ENCODE peak calls at places on chromosomes 6 and 20, in four cellular contexts. One of them, this sample, is unnamed.

GRCh38 chr6:109263873-109264700 is 118.2 kb downstream of the CD164 start:
- DNase-seq in cardiac fibroblast: no peak
- DNase-seq in AG09309: no peak
- DNase-seq in heart left ventricle: no peak
- DNase-seq in this sample: no peak

GRCh38 chr6:64224819-64225218 is 589.2 kb downstream of the PHF3 start:
- DNase-seq in cardiac fibroblast: peak
- DNase-seq in AG09309: no peak
- DNase-seq in heart left ventricle: no peak
- DNase-seq in this sample: no peak

GRCh38 chr6:141551318-141551717 is 581.4 kb upstream of the GJE1 start:
- DNase-seq in cardiac fibroblast: peak
- DNase-seq in AG09309: no peak
- DNase-seq in heart left ventricle: no peak
- DNase-seq in this sample: no peak

GRCh38 chr6:34044945-34045595 is 100.8 kb downstream of the GRM4 start:
- DNase-seq in cardiac fibroblast: no peak
- DNase-seq in AG09309: no peak
- DNase-seq in heart left ventricle: no peak
- DNase-seq in this sample: no peak

GRCh38 chr6:122676146-122676545 is 65.9 kb downstream of the PKIB start:
- DNase-seq in cardiac fibroblast: no peak
- DNase-seq in AG09309: no peak
- DNase-seq in heart left ventricle: no peak
- DNase-seq in this sample: no peak

GRCh38 chr6:100415780-100416179 is 48.9 kb downstream of the SIM1 start:
- DNase-seq in cardiac fibroblast: no peak
- DNase-seq in AG09309: no peak
- DNase-seq in heart left ventricle: no peak
- DNase-seq in this sample: no peak

GRCh38 chr6:57106990-57107389 is 17.0 kb downstream of the ZNF451 start:
- DNase-seq in cardiac fibroblast: no peak
- DNase-seq in AG09309: no peak
- DNase-seq in heart left ventricle: no peak
- DNase-seq in this sample: no peak

GRCh38 chr6:10411131-10411914 is 3.6 kb downstream of the TFAP2A start:
- DNase-seq in cardiac fibroblast: no peak
- DNase-seq in AG09309: no peak
- DNase-seq in heart left ventricle: no peak
- DNase-seq in this sample: no peak

GRCh38 chr6:55925292-55925691 is 49.9 kb upstream of the BMP5 start:
- DNase-seq in cardiac fibroblast: peak
- DNase-seq in AG09309: peak
- DNase-seq in heart left ventricle: no peak
- DNase-seq in this sample: no peak

GRCh38 chr20:5863040-5863811 is 87.1 kb downstream of the TRMT6 start:
- DNase-seq in cardiac fibroblast: peak
- DNase-seq in AG09309: peak
- DNase-seq in heart left ventricle: no peak
- DNase-seq in this sample: peak

GRCh38 chr6:52103661-52104060 is 16.2 kb upstream of the PKHD1 start:
- DNase-seq in cardiac fibroblast: no peak
- DNase-seq in AG09309: no peak
- DNase-seq in heart left ventricle: no peak
- DNase-seq in this sample: no peak

GRCh38 chr6:169848946-169849345 is 97.5 kb downstream of the ERMARD start:
- DNase-seq in cardiac fibroblast: no peak
- DNase-seq in AG09309: no peak
- DNase-seq in heart left ventricle: peak
- DNase-seq in this sample: no peak

GRCh38 chr6:35483892-35484645 is 12.8 kb downstream of the TEAD3 start:
- DNase-seq in cardiac fibroblast: no peak
- DNase-seq in AG09309: no peak
- DNase-seq in heart left ventricle: no peak
- DNase-seq in this sample: no peak

GRCh38 chr6:28794175-28795002 is 129.4 kb downstream of the TRIM27 start:
- DNase-seq in cardiac fibroblast: peak
- DNase-seq in AG09309: no peak
- DNase-seq in heart left ventricle: no peak
- DNase-seq in this sample: no peak

GRCh38 chr20:50588034-50588736 is 78.0 kb downstream of the PTPN1 start:
- DNase-seq in cardiac fibroblast: peak
- DNase-seq in AG09309: no peak
- DNase-seq in heart left ventricle: peak
- DNase-seq in this sample: peak

GRCh38 chr6:114739656-114740055 is 396.8 kb upstream of the HS3ST5 start:
- DNase-seq in cardiac fibroblast: no peak
- DNase-seq in AG09309: no peak
- DNase-seq in heart left ventricle: no peak
- DNase-seq in this sample: no peak

GRCh38 chr6:25446815-25447569 is 167.8 kb downstream of the CARMIL1 start:
- DNase-seq in cardiac fibroblast: no peak
- DNase-seq in AG09309: no peak
- DNase-seq in heart left ventricle: no peak
- DNase-seq in this sample: no peak

GRCh38 chr6:13528232-13528631 is 40.8 kb upstream of the GFOD1 start:
- DNase-seq in cardiac fibroblast: peak
- DNase-seq in AG09309: no peak
- DNase-seq in heart left ventricle: no peak
- DNase-seq in this sample: no peak
- TF ChIP-seq CTCF in cardiac fibroblast: no peak
- TF ChIP-seq CTCF in AG09309: no peak
- TF ChIP-seq CTCF in heart left ventricle: peak
- TF ChIP-seq CTCF in this sample: peak

GRCh38 chr20:55353206-55353605 is 652.1 kb downstream of the CBLN4 start:
- DNase-seq in cardiac fibroblast: no peak
- DNase-seq in AG09309: no peak
- DNase-seq in heart left ventricle: no peak
- DNase-seq in this sample: no peak
- TF ChIP-seq CTCF in cardiac fibroblast: no peak
- TF ChIP-seq CTCF in AG09309: no peak
- TF ChIP-seq CTCF in heart left ventricle: no peak
- TF ChIP-seq CTCF in this sample: no peak

GRCh38 chr6:134741193-134741521 is 208.7 kb downstream of the ALDH8A1 start:
- DNase-seq in cardiac fibroblast: no peak
- DNase-seq in AG09309: no peak
- DNase-seq in heart left ventricle: no peak
- DNase-seq in this sample: no peak
- TF ChIP-seq CTCF in cardiac fibroblast: peak
- TF ChIP-seq CTCF in AG09309: no peak
- TF ChIP-seq CTCF in heart left ventricle: no peak
- TF ChIP-seq CTCF in this sample: peak

GRCh38 chr6:45901777-45902650 is 113.6 kb downstream of the CLIC5 start:
- DNase-seq in cardiac fibroblast: no peak
- DNase-seq in AG09309: no peak
- DNase-seq in heart left ventricle: no peak
- DNase-seq in this sample: no peak
- TF ChIP-seq CTCF in cardiac fibroblast: no peak
- TF ChIP-seq CTCF in AG09309: no peak
- TF ChIP-seq CTCF in heart left ventricle: no peak
- TF ChIP-seq CTCF in this sample: no peak

GRCh38 chr6:5214570-5215052 is 46.1 kb downstream of the LYRM4 start:
- DNase-seq in cardiac fibroblast: peak
- DNase-seq in AG09309: no peak
- DNase-seq in heart left ventricle: no peak
- DNase-seq in this sample: peak
- TF ChIP-seq CTCF in cardiac fibroblast: peak
- TF ChIP-seq CTCF in AG09309: peak
- TF ChIP-seq CTCF in heart left ventricle: peak
- TF ChIP-seq CTCF in this sample: peak

DNA sequence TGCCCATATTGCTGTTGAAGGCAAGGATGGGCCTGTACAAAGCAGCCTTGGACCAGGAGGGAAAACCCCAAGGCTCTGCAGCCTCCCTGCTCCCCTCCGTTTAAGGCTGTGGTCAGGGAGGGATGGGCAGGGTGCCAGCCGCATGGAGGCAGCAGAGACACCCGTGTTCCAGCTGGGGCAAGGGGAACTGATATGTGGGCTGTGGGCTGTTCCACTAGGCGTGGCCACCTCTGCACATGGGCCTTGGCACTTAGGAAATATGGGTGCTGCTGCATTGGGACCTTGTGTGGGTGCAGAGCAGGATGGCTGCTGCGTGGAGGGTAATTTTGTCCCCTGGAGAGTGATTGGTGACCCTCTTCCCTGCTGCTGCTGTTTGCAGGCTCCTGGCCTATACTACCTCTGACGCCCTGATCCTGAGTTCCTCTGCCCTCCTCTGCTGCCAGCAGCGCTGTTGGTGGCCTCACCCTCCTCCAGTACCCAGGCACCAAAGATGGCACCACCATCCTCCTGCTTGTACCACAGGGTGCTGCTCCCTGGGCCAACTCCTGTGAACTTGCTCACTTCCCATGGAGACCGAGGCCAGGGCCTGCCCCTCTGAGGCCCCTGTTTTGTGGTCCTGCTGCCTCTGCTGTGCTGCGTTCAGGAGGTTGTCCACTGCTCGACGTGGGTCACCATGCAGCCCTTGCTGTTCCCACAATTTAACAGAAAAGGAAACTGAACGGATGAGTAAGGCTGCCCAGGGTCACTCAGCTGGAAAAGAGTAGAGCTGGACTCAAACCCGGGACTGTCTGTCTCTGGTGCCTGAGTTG is 35.3 kb downstream of the PANK2 start:
- DNase-seq in cardiac fibroblast: no peak
- DNase-seq in AG09309: no peak
- DNase-seq in heart left ventricle: peak
- DNase-seq in this sample: peak
- TF ChIP-seq CTCF in cardiac fibroblast: no peak
- TF ChIP-seq CTCF in AG09309: no peak
- TF ChIP-seq CTCF in heart left ventricle: no peak
- TF ChIP-seq CTCF in this sample: no peak

DNA sequence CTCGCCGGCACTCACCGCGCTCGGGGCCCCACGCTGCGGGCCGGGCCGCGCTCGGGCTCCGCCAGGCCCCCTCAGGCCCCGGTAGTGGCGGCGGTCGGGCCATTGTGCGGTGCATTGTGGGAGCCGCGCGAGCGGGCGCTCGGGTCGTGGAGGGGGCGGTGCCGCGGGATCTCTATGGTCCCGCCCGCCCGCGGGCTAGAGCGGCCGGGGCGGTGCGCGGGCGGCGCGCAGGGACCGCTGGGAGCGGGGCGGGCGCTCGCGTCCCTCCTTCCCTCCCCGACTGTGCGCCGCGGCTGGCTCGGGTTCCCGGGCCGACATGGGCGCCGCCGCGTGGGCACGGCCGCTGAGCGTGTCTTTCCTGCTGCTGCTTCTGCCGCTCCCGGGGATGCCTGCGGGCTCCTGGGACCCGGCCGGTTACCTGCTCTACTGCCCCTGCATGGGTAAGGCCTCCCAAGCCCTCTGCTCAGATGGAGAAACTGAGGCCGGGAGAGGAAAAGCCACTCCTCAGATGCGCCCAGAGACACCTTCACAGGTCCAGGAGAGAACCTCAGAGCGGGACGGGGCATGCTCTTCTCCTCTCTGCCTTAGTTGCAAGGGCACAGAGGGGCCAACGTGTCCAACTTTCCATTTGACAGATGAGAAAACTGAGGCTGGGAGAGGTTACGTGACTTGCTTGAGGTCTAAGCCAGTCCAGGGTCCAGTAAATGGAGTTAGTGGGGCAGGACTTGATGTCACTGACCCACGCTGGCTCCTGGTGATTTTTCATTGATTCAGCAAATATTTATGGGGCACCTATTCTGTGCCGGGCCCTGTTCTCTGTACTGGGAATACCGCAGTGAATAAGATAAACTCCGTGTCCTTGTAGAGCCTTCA is at the start of the genes PLAGL2 and POFUT1:
- DNase-seq in cardiac fibroblast: peak
- DNase-seq in AG09309: peak
- DNase-seq in heart left ventricle: peak
- DNase-seq in this sample: peak
- TF ChIP-seq CTCF in cardiac fibroblast: no peak
- TF ChIP-seq CTCF in AG09309: peak
- TF ChIP-seq CTCF in heart left ventricle: no peak
- TF ChIP-seq CTCF in this sample: no peak

DNA sequence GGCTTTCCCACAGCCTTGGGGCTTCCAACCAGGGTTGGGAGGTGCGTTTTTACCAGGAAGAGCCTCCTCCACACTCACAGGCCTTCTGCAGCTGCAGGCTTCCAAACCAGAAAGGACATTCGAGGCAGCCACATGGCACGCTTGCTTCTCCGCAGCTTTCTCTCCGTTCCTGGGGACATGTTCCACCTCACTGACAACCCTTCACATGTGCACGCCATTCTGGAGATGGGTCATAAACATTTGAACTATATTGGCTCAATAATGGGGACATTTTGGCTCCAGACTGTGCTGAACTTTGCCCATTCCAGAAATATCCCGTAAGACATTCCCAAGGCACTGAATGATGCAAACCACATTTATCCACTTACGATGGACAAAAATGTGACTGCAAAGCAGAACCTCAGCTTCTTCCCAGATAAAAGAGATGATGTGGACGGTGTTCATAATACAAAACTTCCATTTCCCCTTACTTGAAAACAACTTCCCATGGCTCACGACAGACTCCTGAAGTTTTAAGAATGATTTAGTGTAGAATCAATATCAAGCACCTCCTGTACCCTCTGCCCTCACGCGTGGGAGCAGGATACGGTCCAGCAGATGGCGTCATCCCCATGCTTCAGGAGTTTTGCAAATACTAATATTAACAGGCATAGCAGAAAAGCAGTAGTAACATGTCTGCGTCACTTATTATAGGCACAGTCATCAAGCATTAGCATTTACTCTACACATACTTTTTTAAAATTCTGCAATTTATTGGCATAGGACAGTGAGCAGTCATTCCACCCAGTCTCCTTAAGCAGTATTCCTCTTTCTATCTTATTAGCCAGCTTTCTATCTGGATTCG is 25.4 kb upstream of the FOXF2 start:
- DNase-seq in cardiac fibroblast: no peak
- DNase-seq in AG09309: no peak
- DNase-seq in heart left ventricle: no peak
- DNase-seq in this sample: peak
- TF ChIP-seq CTCF in cardiac fibroblast: no peak
- TF ChIP-seq CTCF in AG09309: peak
- TF ChIP-seq CTCF in heart left ventricle: no peak
- TF ChIP-seq CTCF in this sample: peak

GRCh38 chr20:9884666-9885065 is 45.8 kb upstream of the PAK5 start:
- DNase-seq in cardiac fibroblast: no peak
- DNase-seq in AG09309: no peak
- DNase-seq in heart left ventricle: no peak
- DNase-seq in this sample: no peak
- TF ChIP-seq CTCF in cardiac fibroblast: no peak
- TF ChIP-seq CTCF in AG09309: no peak
- TF ChIP-seq CTCF in heart left ventricle: no peak
- TF ChIP-seq CTCF in this sample: no peak

This sample was measured in psoas muscle.